ENCODE peak calls at places on chromosomes 5 and 9, in six cellular contexts. Z, N, X, H, W and R are unnamed samples.

GRCh38 chr5:140785905-140786686 is at the start of gene PCDHA1:
- DNase-seq in Z (no peak), N (no peak), X (no peak), H (no peak), W (no peak), R (no peak)

GRCh38 chr5:32042571-32042970 is 131.5 kb downstream of the GOLPH3 start:
- DNase-seq in Z (no peak), N (no peak), X (no peak), H (no peak), W (no peak), R (no peak)

GRCh38 chr9:21576331-21577189 is 94.4 kb upstream of the IFNE start:
- DNase-seq in Z (peak; percentile 81), N (peak; percentile 54), X (no peak), H (no peak), W (no peak), R (no peak)

GRCh38 chr5:38607930-38608545 is 51.6 kb upstream of the LIFR start:
- DNase-seq in Z (no peak), N (no peak), X (no peak), H (no peak), W (no peak), R (no peak)

GRCh38 chr5:75463726-75464125 is 47.7 kb downstream of the CERT1 start:
- DNase-seq in Z (no peak), N (no peak), X (no peak), H (no peak), W (no peak), R (no peak)

GRCh38 chr5:173243808-173244305 is 8.9 kb upstream of the NKX2-5 start:
- DNase-seq in Z (no peak), N (no peak), X (no peak), H (no peak), W (no peak), R (no peak)

GRCh38 chr5:90982576-90982975 is 400.5 kb downstream of the ARRDC3 start:
- DNase-seq in Z (peak; percentile 24), N (no peak), X (no peak), H (no peak), W (no peak), R (no peak)

GRCh38 chr9:136545065-136545965 is 533 bp downstream of the NOTCH1 start:
- DNase-seq in Z (peak; percentile 28), N (no peak), X (no peak), H (no peak), W (peak; percentile 44), R (no peak)

GRCh38 chr5:35443803-35444595 is 173.7 kb upstream of the SPEF2 start:
- DNase-seq in Z (peak; percentile 34), N (no peak), X (no peak), H (no peak), W (no peak), R (no peak)

GRCh38 chr5:173920024-173920753 is 32.0 kb downstream of the CPEB4 start:
- DNase-seq in Z (peak; percentile 12), N (no peak), X (no peak), H (no peak), W (no peak), R (no peak)

GRCh38 chr9:109035684-109036423 is 22.6 kb upstream of the CTNNAL1 start:
- DNase-seq in Z (peak; percentile 50), N (no peak), X (no peak), H (no peak), W (no peak), R (no peak)

GRCh38 chr9:18623201-18623600 is 149.2 kb downstream of the ADAMTSL1 start:
- DNase-seq in Z (no peak), N (no peak), X (no peak), H (no peak), W (no peak), R (no peak)

GRCh38 chr9:114608525-114608796 is 2.6 kb upstream of the TMEM268 start:
- DNase-seq in Z (no peak), N (no peak), X (no peak), H (no peak), W (no peak), R (no peak)

GRCh38 chr5:54540286-54540685 is 22.7 kb downstream of the SNX18 start:
- DNase-seq in Z (no peak), N (no peak), X (no peak), H (no peak), W (no peak), R (no peak)

GRCh38 chr9:136391737-136392537 is 8.0 kb downstream of the SNAPC4 start:
- DNase-seq in Z (no peak), N (no peak), X (no peak), H (no peak), W (no peak), R (no peak)